ENCODE peak calls at places on chromosomes 3 and 15, in five cellular contexts. N, H, O, F and J are unnamed samples.
A peak's percentile ranks its signal among the peaks of the same experiment; 100 is the strongest.

GRCh38 chr3:141148169-141148568 is 83.5 kb upstream of the PXYLP1 start:
- DNase-seq in N (peak; percentile 46), H (no peak), O (no peak), F (no peak), J (no peak)

GRCh38 chr15:28985691-28986090 is 99.9 kb downstream of the APBA2 start:
- DNase-seq in N (no peak), H (no peak), O (no peak), F (no peak), J (no peak)

GRCh38 chr3:81580399-81580798 is 181.0 kb downstream of the GBE1 start:
- DNase-seq in N (no peak), H (no peak), O (no peak), F (no peak), J (no peak)

GRCh38 chr3:106249159-106249558 is 380.3 kb upstream of the CBLB start:
- DNase-seq in N (no peak), H (no peak), O (no peak), F (peak; percentile 6), J (no peak)

GRCh38 chr3:67415504-67415903 is 238.9 kb downstream of the SUCLG2 start:
- DNase-seq in N (no peak), H (no peak), O (no peak), F (no peak), J (no peak)

GRCh38 chr3:56389213-56389830 is 78.9 kb downstream of the ERC2 start:
- DNase-seq in N (no peak), H (no peak), O (no peak), F (no peak), J (no peak)

GRCh38 chr3:186362988-186363387 is 954 bp upstream of the DGKG start:
- DNase-seq in N (peak; percentile 83), H (no peak), O (no peak), F (no peak), J (no peak)

GRCh38 chr3:117666827-117667226 is 957.2 kb downstream of the TUSC7 start:
- DNase-seq in N (no peak), H (no peak), O (no peak), F (no peak), J (no peak)

GRCh38 chr15:68734886-68735285 is 85.8 kb downstream of the ANP32A start:
- DNase-seq in N (no peak), H (no peak), O (no peak), F (no peak), J (no peak)

DNA sequence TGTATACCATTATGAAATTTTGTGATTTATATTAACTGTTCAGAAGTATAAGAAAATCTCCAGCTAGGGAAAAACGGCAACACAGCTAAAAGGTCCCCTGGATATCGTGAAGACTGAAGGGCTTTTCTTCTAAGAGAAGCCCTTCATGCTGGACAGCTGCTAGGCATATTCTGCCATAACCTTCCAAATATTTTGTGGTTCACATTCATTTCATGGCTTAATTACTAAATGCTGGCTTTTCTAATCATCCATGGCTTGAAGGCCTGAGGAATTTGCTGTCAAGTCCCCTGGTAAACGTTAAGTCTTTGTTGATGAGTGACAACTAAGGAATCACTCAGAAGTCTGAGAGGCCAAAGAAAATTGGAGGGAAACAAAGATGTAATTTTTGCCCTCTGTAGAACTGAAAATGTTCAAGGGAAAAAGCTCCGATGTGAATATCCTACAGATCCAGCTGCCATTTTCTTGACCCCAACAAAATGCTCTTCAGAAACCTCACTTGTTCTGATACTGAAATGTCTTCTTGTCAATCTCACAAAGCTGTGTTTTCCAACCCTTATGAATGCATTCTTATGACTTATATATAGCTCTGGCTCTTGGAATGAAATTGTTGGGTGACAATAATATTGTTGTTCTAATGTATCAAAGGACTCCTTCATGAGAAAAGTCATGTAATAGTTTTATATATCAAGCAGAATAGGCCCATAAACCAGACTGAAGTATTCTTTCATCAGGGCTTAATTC is 157.3 kb upstream of the TGFBR2 start:
- DNase-seq in N (no peak), H (no peak), O (no peak), F (no peak), J (no peak)
- H3K27ac ChIP-seq in N (no peak overlapping the region), H (no peak overlapping the region), O (no peak overlapping the region), F (no peak overlapping the region), J (no peak overlapping the region)

DNA sequence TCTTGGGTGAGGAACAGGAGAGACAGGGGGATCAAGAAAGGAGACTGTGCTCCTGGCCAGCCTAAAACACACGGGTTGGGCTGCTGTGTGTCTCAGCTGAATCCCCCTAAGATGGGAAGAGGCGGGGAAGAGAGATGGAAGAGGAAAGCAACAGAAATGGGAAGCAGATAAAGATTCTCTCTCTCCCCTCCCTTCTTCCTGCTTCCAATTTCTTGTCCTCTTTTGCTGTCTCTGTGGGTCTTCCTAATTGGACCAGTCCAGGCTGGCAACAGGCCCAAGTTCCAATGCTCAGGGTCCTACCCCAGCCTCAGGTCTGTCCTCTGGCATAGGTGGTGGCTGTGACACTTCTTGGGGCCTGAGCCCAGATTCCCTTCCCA is 7.1 kb downstream of the ISLR2 start:
- DNase-seq in N (no peak), H (no peak), O (peak; percentile 47), F (no peak), J (no peak)
- H3K27ac ChIP-seq in N (no peak overlapping the region), H (no peak overlapping the region), O (no peak overlapping the region), F (no peak overlapping the region), J (no peak overlapping the region)

DNA sequence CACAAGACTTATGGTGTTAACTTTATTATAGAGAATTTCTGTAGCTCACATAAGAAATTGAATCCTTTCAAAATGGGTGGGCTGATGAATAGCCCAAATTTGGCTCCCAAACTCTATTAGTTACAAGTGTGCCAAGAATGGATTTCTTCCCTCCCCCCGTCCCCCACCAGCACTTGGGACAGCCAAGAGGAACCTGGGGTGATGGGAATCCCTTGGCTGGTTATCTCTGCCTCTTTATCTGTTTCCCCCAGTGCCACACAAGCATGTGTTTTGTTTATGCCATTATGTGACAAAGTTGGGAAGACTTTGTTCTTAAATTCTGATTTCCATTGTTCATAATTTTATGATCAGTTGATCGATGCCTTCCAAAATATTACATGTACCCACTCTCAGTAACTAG is 28.3 kb downstream of the CMSS1 start:
- DNase-seq in N (no peak), H (no peak), O (no peak), F (no peak), J (no peak)
- H3K27ac ChIP-seq in N (no peak overlapping the region), H (peak overlapping the region; percentile 6), O (no peak overlapping the region), F (no peak overlapping the region), J (no peak overlapping the region)

GRCh38 chr15:100918690-100919480 is at the start of gene LRRK1:
- DNase-seq in N (peak; percentile 83), H (peak; percentile 50), O (peak; percentile 84), F (peak; percentile 45), J (peak; percentile 80)
- H3K27ac ChIP-seq in N (no peak within 1 kb of the TSS), H (no peak within 1 kb of the TSS), O (peak within 1 kb of the TSS; percentile 1), F (peak within 1 kb of the TSS; percentile 50), J (peak within 1 kb of the TSS; percentile 61)

DNA sequence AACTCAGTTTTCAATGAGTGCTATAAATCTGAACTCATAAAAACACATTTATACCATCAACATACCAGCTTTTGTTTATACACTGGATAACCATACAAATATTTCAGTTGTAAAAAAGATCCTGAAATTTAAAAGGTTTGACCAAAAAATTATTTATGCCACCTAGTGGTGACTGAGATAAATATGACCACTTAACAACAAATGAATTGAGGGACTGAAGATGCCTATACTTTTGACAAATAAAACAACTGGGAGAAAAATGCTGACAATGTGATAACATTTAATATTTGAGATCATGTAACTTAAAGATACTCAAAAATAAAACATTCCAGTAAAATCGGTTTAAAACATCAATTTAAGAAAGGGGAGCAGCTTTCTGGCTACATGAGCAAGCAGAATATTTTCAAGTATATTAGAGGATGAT is 30.4 kb downstream of the ATG3 start:
- DNase-seq in N (no peak), H (no peak), O (no peak), F (peak; percentile 14), J (no peak)
- H3K27ac ChIP-seq in N (no peak overlapping the region), H (no peak overlapping the region), O (no peak overlapping the region), F (no peak overlapping the region), J (no peak overlapping the region)

GRCh38 chr3:195007794-195008193 is 263.2 kb downstream of the XXYLT1 start:
- DNase-seq in N (no peak), H (peak; percentile 30), O (no peak), F (no peak), J (no peak)
- H3K27ac ChIP-seq in N (no peak overlapping the region), H (no peak overlapping the region), O (no peak overlapping the region), F (no peak overlapping the region), J (no peak overlapping the region)